ENCODE peak calls at places on chromosomes 13 and 19, in nine cellular contexts. A is breast epithelium, P is AG10803, J is HFF-Myc, X is AG04450, E is left ventricle myocardium inferior, F is hepatocyte, L is neural progenitor cell, Z is pancreas. O is an unnamed sample.

GRCh38 chr19:54806516-54806838 is 3.1 kb downstream of the KIR2DL4 start:
- DNase-seq in A (no peak), P (no peak), J (no peak), X (no peak), E (no peak), F (no peak), L (no peak), Z (no peak), O (no peak)

GRCh38 chr19:14112051-14112808 is 5.3 kb downstream of the PRKACA start:
- DNase-seq in A (no peak), P (no peak), J (no peak), X (no peak), E (peak; percentile 44), F (no peak), L (no peak), Z (no peak), O (no peak)

GRCh38 chr13:50320297-50320862 is 305.1 kb downstream of the KCNRG start:
- DNase-seq in A (no peak), P (peak; percentile 55), J (no peak), X (peak; percentile 4), E (no peak), F (peak; percentile 38), L (no peak), Z (no peak), O (no peak)

GRCh38 chr19:16208847-16209246 is 11.1 kb downstream of the AP1M1 start:
- DNase-seq in A (no peak), P (no peak), J (no peak), X (no peak), E (no peak), F (no peak), L (no peak), Z (no peak), O (no peak)

GRCh38 chr13:49400755-49401659 is 42.9 kb downstream of the CAB39L start:
- DNase-seq in A (no peak), P (peak; percentile 62), J (peak; percentile 14), X (peak; percentile 41), E (no peak), F (peak; percentile 71), L (peak; percentile 22), Z (no peak), O (peak; percentile 10)

GRCh38 chr13:20814224-20814910 is 40.6 kb upstream of the EEF1AKMT1 start:
- DNase-seq in A (peak; percentile 57), P (peak; percentile 93), J (peak; percentile 86), X (peak; percentile 91), E (peak; percentile 81), F (peak; percentile 60), L (no peak), Z (peak; percentile 66), O (peak; percentile 69)

GRCh38 chr13:103510007-103510406 is 443.8 kb upstream of the SLC10A2 start:
- DNase-seq in A (no peak), P (no peak), J (no peak), X (no peak), E (no peak), F (no peak), L (peak; percentile 26), Z (no peak), O (no peak)

GRCh38 chr19:38719761-38720558 is 24.3 kb downstream of the CAPN12 start:
- DNase-seq in A (no peak), P (no peak), J (no peak), X (no peak), E (no peak), F (no peak), L (no peak), Z (no peak), O (no peak)

GRCh38 chr13:96003304-96003703 is 49.9 kb downstream of the UGGT2 start:
- DNase-seq in A (no peak), P (no peak), J (no peak), X (no peak), E (no peak), F (peak; percentile 12), L (no peak), Z (no peak), O (no peak)

GRCh38 chr13:52749446-52749845 is 9.8 kb upstream of the CNMD start:
- DNase-seq in A (no peak), P (no peak), J (no peak), X (no peak), E (no peak), F (no peak), L (no peak), Z (no peak), O (no peak)

GRCh38 chr19:33248954-33249613 is 23.4 kb upstream of the SLC7A10 start:
- DNase-seq in A (no peak), P (no peak), J (no peak), X (no peak), E (no peak), F (peak; percentile 61), L (no peak), Z (no peak), O (no peak)

GRCh38 chr13:34425307-34425949 is 516.6 kb upstream of the NBEA start:
- DNase-seq in A (no peak), P (no peak), J (no peak), X (no peak), E (no peak), F (no peak), L (no peak), Z (no peak), O (no peak)

GRCh38 chr13:55606045-55606665 is 1534.6 kb upstream of the PRR20A start:
- DNase-seq in A (no peak), P (no peak), J (no peak), X (no peak), E (no peak), F (no peak), L (no peak), Z (no peak), O (no peak)

GRCh38 chr13:97367016-97367415 is 67.0 kb upstream of the RAP2A start:
- DNase-seq in A (no peak), P (peak; percentile 69), J (peak; percentile 52), X (no peak), E (no peak), F (no peak), L (no peak), Z (no peak), O (no peak)

GRCh38 chr19:41904118-41904870 is 21.3 kb downstream of the ARHGEF1 start:
- DNase-seq in A (peak; percentile 73), P (no peak), J (no peak), X (no peak), E (no peak), F (peak; percentile 88), L (no peak), Z (no peak), O (no peak)

GRCh38 chr13:76316998-76317527 is 569.1 kb downstream of the KCTD12 start:
- DNase-seq in A (no peak), P (no peak), J (no peak), X (no peak), E (no peak), F (no peak), L (no peak), Z (no peak), O (no peak)

GRCh38 chr13:32340917-32341316 is 25.6 kb downstream of the BRCA2 start:
- DNase-seq in A (no peak), P (no peak), J (no peak), X (no peak), E (no peak), F (no peak), L (no peak), Z (no peak), O (no peak)

GRCh38 chr19:16627194-16627927 is 643 bp downstream of the MED26 start:
- DNase-seq in A (no peak), P (peak; percentile 14), J (no peak), X (no peak), E (no peak), F (peak; percentile 28), L (peak; percentile 52), Z (no peak), O (no peak)

DNA sequence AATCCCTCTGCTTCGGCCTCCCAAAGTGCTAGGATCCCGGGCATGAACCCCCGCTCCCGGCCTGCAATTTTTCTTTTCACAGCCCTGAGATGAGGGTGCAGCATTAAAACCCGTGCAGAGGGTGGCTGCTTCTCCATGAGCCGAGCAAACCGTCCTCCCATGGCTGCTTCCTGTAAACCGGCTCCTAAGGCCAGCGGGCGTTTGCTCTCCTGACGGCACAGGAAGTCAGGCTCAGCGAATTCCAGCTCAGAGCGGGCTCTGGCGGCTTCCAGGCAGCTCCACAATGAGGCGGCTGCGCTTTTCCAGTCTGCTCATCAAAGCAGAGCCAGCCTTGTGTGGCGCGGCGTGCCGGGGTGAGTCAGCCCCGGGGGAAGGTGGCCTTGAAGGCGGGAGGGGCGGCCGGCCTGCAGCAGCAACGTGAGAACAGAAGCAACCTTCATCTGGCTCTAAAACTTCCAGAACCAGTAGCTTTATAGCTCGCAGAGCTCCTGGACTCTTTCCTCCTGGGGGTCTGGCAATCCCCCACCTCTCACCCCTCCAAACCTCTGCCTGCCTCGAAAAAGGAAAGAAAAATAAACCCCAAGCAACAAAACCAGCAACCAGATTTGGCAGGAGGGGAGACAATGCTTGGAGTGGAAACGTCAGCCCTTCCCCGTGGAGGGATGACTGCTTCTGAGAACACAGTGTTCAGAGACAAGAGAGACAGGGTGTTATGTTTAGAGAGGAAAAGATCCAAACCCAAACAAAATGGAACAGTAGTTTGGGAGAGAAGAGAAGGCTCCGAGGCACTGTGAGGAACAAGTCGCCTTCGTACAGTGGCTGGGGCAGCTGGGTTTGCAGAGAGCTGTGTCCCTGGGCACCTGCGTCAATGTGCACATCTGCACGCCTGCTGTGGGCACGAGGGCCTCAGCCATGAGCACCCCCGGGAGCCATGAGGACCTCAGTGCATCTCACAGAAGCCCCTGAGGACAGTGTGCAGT is 67.8 kb downstream of the GADD45B start:
- DNase-seq in A (peak; percentile 93), P (peak; percentile 98), J (peak; percentile 90), X (peak; percentile 93), E (peak; percentile 94), F (peak; percentile 98), L (peak; percentile 97), Z (peak; percentile 92), O (peak; percentile 93)
- TF ChIP-seq CTCF in A (no peak), P (peak; percentile 49), J (peak; percentile 22), X (peak; percentile 38), E (peak; percentile 43), F (peak; percentile 48), L (no peak), Z (no peak), O (peak; percentile 57)

DNA sequence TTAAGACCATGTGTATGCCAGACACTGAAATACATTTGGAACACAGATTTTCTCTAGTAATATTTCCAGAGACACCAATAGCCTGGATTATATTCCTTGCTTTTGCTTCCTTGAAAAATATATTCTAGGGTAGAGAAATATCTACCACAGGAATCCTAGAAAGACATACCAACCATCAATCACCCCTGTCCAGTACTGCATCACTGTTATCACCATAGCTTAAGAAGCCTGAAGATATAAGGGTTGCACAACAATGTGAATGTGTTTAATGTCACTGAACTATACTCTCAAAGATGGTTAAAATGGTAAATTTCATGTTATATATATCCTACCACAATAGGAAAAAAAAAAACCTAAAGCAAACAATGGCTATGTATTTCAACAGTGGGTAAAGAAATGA is 163.6 kb downstream of the DIAPH3 start:
- DNase-seq in A (no peak), P (peak; percentile 34), J (no peak), X (no peak), E (no peak), F (no peak), L (no peak), Z (no peak), O (no peak)
- H3K4me3 ChIP-seq in A (no peak overlapping the region), P (no peak overlapping the region), J (no peak overlapping the region), X (no peak overlapping the region), E (no peak overlapping the region), F (no peak overlapping the region), L (no peak overlapping the region), Z (no peak overlapping the region), O (no peak overlapping the region)

GRCh38 chr13:64912141-64912540 is 2318.0 kb downstream of the PCDH9 start:
- DNase-seq in A (no peak), P (peak; percentile 76), J (peak; percentile 14), X (peak; percentile 23), E (no peak), F (no peak), L (no peak), Z (no peak), O (peak; percentile 52)
- TF ChIP-seq CTCF in A (no peak), P (no peak), J (no peak), X (no peak), E (no peak), F (no peak), L (no peak), Z (no peak), O (no peak)

GRCh38 chr19:1467512-1468273 is 11.3 kb downstream of the C19orf25 start:
- DNase-seq in A (no peak), P (no peak), J (no peak), X (no peak), E (no peak), F (no peak), L (peak; percentile 66), Z (peak; percentile 57), O (no peak)
- H3K4me3 ChIP-seq in A (peak overlapping the region; percentile 49), P (no peak overlapping the region), J (no peak overlapping the region), X (no peak overlapping the region), E (peak overlapping the region; percentile 75), F (no peak overlapping the region), L (peak overlapping the region; percentile 37), Z (no peak overlapping the region), O (no peak overlapping the region)